ENCODE peak calls at places on chromosome 20, in eight cellular contexts. V is ureter; X is Peyer's patch; R is IMR-90; Z is effector CD4-positive, alpha-beta T cell; C is ELR; Y is NCI-H1436 treated with DMSO at 0.1 percent for 48 hours; U is OCI-LY7. W is an unnamed sample.

GRCh38 chr20:21505161-21505809 is 8.6 kb downstream of the NKX2-2 start:
- DNase-seq in Y (no peak), X (peak), Z (peak), C (peak), U (peak), V (no peak), R (peak), W (peak)

GRCh38 chr20:48198951-48199431 is 413.7 kb upstream of the SULF2 start:
- DNase-seq in X (no peak), U (no peak), R (no peak), C (no peak), V (no peak), Y (no peak), Z (no peak), W (no peak)

GRCh38 chr20:18267815-18268214 is 20.5 kb upstream of the ZNF133 start:
- DNase-seq in Y (no peak), U (no peak), X (no peak), C (no peak), V (no peak), Z (no peak), R (no peak), W (no peak)

GRCh38 chr20:34713194-34713943 is 9.2 kb downstream of the TP53INP2 start:
- DNase-seq in V (no peak), Z (no peak), R (peak), Y (no peak), C (peak), U (no peak), X (no peak), W (no peak)

GRCh38 chr20:37042986-37043972 is 52.5 kb downstream of the RBL1 start:
- DNase-seq in C (no peak), V (no peak), X (peak), Y (no peak), Z (no peak), U (peak), R (no peak), W (no peak)

GRCh38 chr20:6140947-6141346 is 18.1 kb upstream of the FERMT1 start:
- DNase-seq in R (no peak), Z (no peak), C (peak), V (no peak), U (peak), X (no peak), Y (no peak), W (no peak)

GRCh38 chr20:52838510-52839241 is 133.5 kb upstream of the TSHZ2 start:
- DNase-seq in C (no peak), V (no peak), R (no peak), Z (no peak), U (no peak), X (no peak), Y (no peak), W (no peak)

GRCh38 chr20:36950432-36951197 is 893 bp downstream of the SAMHD1 start:
- DNase-seq in Y (no peak), C (peak), U (peak), R (peak), Z (peak), X (peak), V (no peak), W (no peak)

GRCh38 chr20:61525781-61526431 is 273.8 kb downstream of the CDH4 start:
- DNase-seq in V (no peak), U (no peak), X (no peak), R (peak), Z (no peak), C (peak), Y (no peak), W (no peak)

GRCh38 chr20:237479-237878 is 10.4 kb downstream of the DEFB129 start:
- DNase-seq in U (no peak), C (no peak), V (no peak), Z (no peak), Y (no peak), X (peak), R (peak), W (no peak)

GRCh38 chr20:49712918-49713778 is 530 bp downstream of the B4GALT5 start:
- DNase-seq in Z (no peak), Y (no peak), V (peak), X (no peak), C (peak), R (peak), U (peak), W (no peak)